ENCODE peak calls at places on chromosomes 11 and 22, in nine cellular contexts. One of them, this sample, is unnamed.

GRCh38 chr11:46248270-46249102 is 29.0 kb upstream of the CREB3L1 start:
- DNase-seq in foreskin melanocyte: peak; percentile 68
- DNase-seq in AG20443: peak; percentile 91
- DNase-seq in NCI-H774: no peak
- DNase-seq in activated CD4-positive, alpha-beta T cell treated with anti-CD3 and anti-CD28 coated beads for 36 hours: peak; percentile 38
- DNase-seq in AG09319: peak; percentile 59
- DNase-seq in fibroblast of lung: peak; percentile 98
- DNase-seq in ovary: no peak
- DNase-seq in activated CD4-positive, CD25-positive, alpha-beta regulatory T cell treated with anti-CD3 and anti-CD28 coated beads, Interleukin-2, amount 50 U/mL, for 16 hours: no peak
- DNase-seq in this sample: no peak

GRCh38 chr11:128841461-128842072 is 25.5 kb downstream of the KCNJ1 start:
- DNase-seq in NCI-H774: no peak
- DNase-seq in AG20443: no peak
- DNase-seq in AG09319: no peak
- DNase-seq in fibroblast of lung: no peak
- DNase-seq in activated CD4-positive, alpha-beta T cell treated with anti-CD3 and anti-CD28 coated beads for 36 hours: no peak
- DNase-seq in activated CD4-positive, CD25-positive, alpha-beta regulatory T cell treated with anti-CD3 and anti-CD28 coated beads, Interleukin-2, amount 50 U/mL, for 16 hours: no peak
- DNase-seq in ovary: no peak
- DNase-seq in foreskin melanocyte: no peak
- DNase-seq in this sample: peak; percentile 90

GRCh38 chr22:44394246-44395115 is 81.7 kb upstream of the SHISAL1 start:
- DNase-seq in NCI-H774: no peak
- DNase-seq in activated CD4-positive, alpha-beta T cell treated with anti-CD3 and anti-CD28 coated beads for 36 hours: no peak
- DNase-seq in fibroblast of lung: no peak
- DNase-seq in AG09319: no peak
- DNase-seq in ovary: peak; percentile 5
- DNase-seq in activated CD4-positive, CD25-positive, alpha-beta regulatory T cell treated with anti-CD3 and anti-CD28 coated beads, Interleukin-2, amount 50 U/mL, for 16 hours: no peak
- DNase-seq in foreskin melanocyte: no peak
- DNase-seq in AG20443: no peak
- DNase-seq in this sample: no peak

GRCh38 chr22:11627436-11627797 is 3900.6 kb upstream of the OR11H1 start:
- DNase-seq in AG20443: no peak
- DNase-seq in foreskin melanocyte: no peak
- DNase-seq in fibroblast of lung: no peak
- DNase-seq in ovary: no peak
- DNase-seq in NCI-H774: no peak
- DNase-seq in activated CD4-positive, alpha-beta T cell treated with anti-CD3 and anti-CD28 coated beads for 36 hours: no peak
- DNase-seq in AG09319: no peak
- DNase-seq in activated CD4-positive, CD25-positive, alpha-beta regulatory T cell treated with anti-CD3 and anti-CD28 coated beads, Interleukin-2, amount 50 U/mL, for 16 hours: no peak
- DNase-seq in this sample: no peak

GRCh38 chr22:17918840-17919239 is 105.5 kb downstream of the MICAL3 start:
- DNase-seq in activated CD4-positive, CD25-positive, alpha-beta regulatory T cell treated with anti-CD3 and anti-CD28 coated beads, Interleukin-2, amount 50 U/mL, for 16 hours: no peak
- DNase-seq in foreskin melanocyte: no peak
- DNase-seq in fibroblast of lung: peak; percentile 76
- DNase-seq in activated CD4-positive, alpha-beta T cell treated with anti-CD3 and anti-CD28 coated beads for 36 hours: no peak
- DNase-seq in AG09319: no peak
- DNase-seq in ovary: no peak
- DNase-seq in NCI-H774: no peak
- DNase-seq in AG20443: peak; percentile 63
- DNase-seq in this sample: no peak

GRCh38 chr11:7436657-7437056 is 48.6 kb upstream of the OLFML1 start:
- DNase-seq in activated CD4-positive, CD25-positive, alpha-beta regulatory T cell treated with anti-CD3 and anti-CD28 coated beads, Interleukin-2, amount 50 U/mL, for 16 hours: no peak
- DNase-seq in activated CD4-positive, alpha-beta T cell treated with anti-CD3 and anti-CD28 coated beads for 36 hours: peak; percentile 32
- DNase-seq in foreskin melanocyte: no peak
- DNase-seq in fibroblast of lung: no peak
- DNase-seq in AG20443: no peak
- DNase-seq in AG09319: no peak
- DNase-seq in NCI-H774: peak; percentile 5
- DNase-seq in ovary: no peak
- DNase-seq in this sample: peak; percentile 75

GRCh38 chr11:67054851-67055523 is 1.7 kb upstream of the RHOD start:
- DNase-seq in AG09319: peak; percentile 48
- DNase-seq in foreskin melanocyte: no peak
- DNase-seq in AG20443: peak; percentile 71
- DNase-seq in fibroblast of lung: peak; percentile 78
- DNase-seq in NCI-H774: peak; percentile 40
- DNase-seq in activated CD4-positive, alpha-beta T cell treated with anti-CD3 and anti-CD28 coated beads for 36 hours: peak; percentile 53
- DNase-seq in activated CD4-positive, CD25-positive, alpha-beta regulatory T cell treated with anti-CD3 and anti-CD28 coated beads, Interleukin-2, amount 50 U/mL, for 16 hours: no peak
- DNase-seq in ovary: peak; percentile 41
- DNase-seq in this sample: peak; percentile 55

GRCh38 chr22:42365337-42365865 is 66.8 kb downstream of the NFAM1 start:
- DNase-seq in foreskin melanocyte: peak; percentile 11
- DNase-seq in NCI-H774: no peak
- DNase-seq in activated CD4-positive, alpha-beta T cell treated with anti-CD3 and anti-CD28 coated beads for 36 hours: no peak
- DNase-seq in fibroblast of lung: peak; percentile 15
- DNase-seq in ovary: peak; percentile 39
- DNase-seq in AG20443: no peak
- DNase-seq in AG09319: no peak
- DNase-seq in activated CD4-positive, CD25-positive, alpha-beta regulatory T cell treated with anti-CD3 and anti-CD28 coated beads, Interleukin-2, amount 50 U/mL, for 16 hours: no peak
- DNase-seq in this sample: no peak

GRCh38 chr11:121038642-121039409 is 14.9 kb downstream of the TBCEL start:
- DNase-seq in AG09319: no peak
- DNase-seq in activated CD4-positive, CD25-positive, alpha-beta regulatory T cell treated with anti-CD3 and anti-CD28 coated beads, Interleukin-2, amount 50 U/mL, for 16 hours: no peak
- DNase-seq in ovary: no peak
- DNase-seq in foreskin melanocyte: no peak
- DNase-seq in NCI-H774: no peak
- DNase-seq in activated CD4-positive, alpha-beta T cell treated with anti-CD3 and anti-CD28 coated beads for 36 hours: no peak
- DNase-seq in fibroblast of lung: no peak
- DNase-seq in AG20443: no peak
- DNase-seq in this sample: no peak

GRCh38 chr22:50542416-50542927 is 3.2 kb upstream of the KLHDC7B start:
- DNase-seq in ovary: no peak
- DNase-seq in fibroblast of lung: no peak
- DNase-seq in NCI-H774: no peak
- DNase-seq in AG20443: peak; percentile 13
- DNase-seq in foreskin melanocyte: no peak
- DNase-seq in activated CD4-positive, CD25-positive, alpha-beta regulatory T cell treated with anti-CD3 and anti-CD28 coated beads, Interleukin-2, amount 50 U/mL, for 16 hours: no peak
- DNase-seq in activated CD4-positive, alpha-beta T cell treated with anti-CD3 and anti-CD28 coated beads for 36 hours: peak; percentile 80
- DNase-seq in AG09319: no peak
- DNase-seq in this sample: peak; percentile 64

GRCh38 chr11:121514998-121515671 is 62.4 kb upstream of the SORL1-AS1 start:
- DNase-seq in foreskin melanocyte: no peak
- DNase-seq in fibroblast of lung: no peak
- DNase-seq in NCI-H774: no peak
- DNase-seq in AG09319: no peak
- DNase-seq in ovary: no peak
- DNase-seq in activated CD4-positive, CD25-positive, alpha-beta regulatory T cell treated with anti-CD3 and anti-CD28 coated beads, Interleukin-2, amount 50 U/mL, for 16 hours: no peak
- DNase-seq in activated CD4-positive, alpha-beta T cell treated with anti-CD3 and anti-CD28 coated beads for 36 hours: no peak
- DNase-seq in AG20443: no peak
- DNase-seq in this sample: no peak

GRCh38 chr22:50729391-50730012 is 8.5 kb upstream of the ACR start:
- DNase-seq in AG20443: no peak
- DNase-seq in NCI-H774: no peak
- DNase-seq in ovary: peak; percentile 7
- DNase-seq in foreskin melanocyte: no peak
- DNase-seq in activated CD4-positive, CD25-positive, alpha-beta regulatory T cell treated with anti-CD3 and anti-CD28 coated beads, Interleukin-2, amount 50 U/mL, for 16 hours: no peak
- DNase-seq in activated CD4-positive, alpha-beta T cell treated with anti-CD3 and anti-CD28 coated beads for 36 hours: no peak
- DNase-seq in AG09319: no peak
- DNase-seq in fibroblast of lung: no peak
- DNase-seq in this sample: peak; percentile 64

GRCh38 chr11:108135845-108136599 is 14.7 kb downstream of the ACAT1 start:
- DNase-seq in NCI-H774: no peak
- DNase-seq in foreskin melanocyte: peak; percentile 20
- DNase-seq in fibroblast of lung: peak; percentile 33
- DNase-seq in AG20443: peak; percentile 16
- DNase-seq in AG09319: no peak
- DNase-seq in activated CD4-positive, alpha-beta T cell treated with anti-CD3 and anti-CD28 coated beads for 36 hours: peak; percentile 60
- DNase-seq in activated CD4-positive, CD25-positive, alpha-beta regulatory T cell treated with anti-CD3 and anti-CD28 coated beads, Interleukin-2, amount 50 U/mL, for 16 hours: no peak
- DNase-seq in ovary: no peak
- DNase-seq in this sample: peak; percentile 62

GRCh38 chr11:125173027-125173426 is 8.5 kb downstream of the PKNOX2 start:
- DNase-seq in NCI-H774: no peak
- DNase-seq in fibroblast of lung: no peak
- DNase-seq in AG09319: no peak
- DNase-seq in foreskin melanocyte: no peak
- DNase-seq in AG20443: no peak
- DNase-seq in activated CD4-positive, CD25-positive, alpha-beta regulatory T cell treated with anti-CD3 and anti-CD28 coated beads, Interleukin-2, amount 50 U/mL, for 16 hours: no peak
- DNase-seq in ovary: no peak
- DNase-seq in activated CD4-positive, alpha-beta T cell treated with anti-CD3 and anti-CD28 coated beads for 36 hours: no peak
- DNase-seq in this sample: no peak

GRCh38 chr11:132111341-132111740 is 740.9 kb downstream of the NTM start:
- DNase-seq in foreskin melanocyte: no peak
- DNase-seq in AG09319: no peak
- DNase-seq in NCI-H774: no peak
- DNase-seq in activated CD4-positive, alpha-beta T cell treated with anti-CD3 and anti-CD28 coated beads for 36 hours: no peak
- DNase-seq in activated CD4-positive, CD25-positive, alpha-beta regulatory T cell treated with anti-CD3 and anti-CD28 coated beads, Interleukin-2, amount 50 U/mL, for 16 hours: no peak
- DNase-seq in AG20443: peak; percentile 22
- DNase-seq in ovary: no peak
- DNase-seq in fibroblast of lung: peak; percentile 38
- DNase-seq in this sample: no peak